ENCODE peak calls at places on chromosomes 6 and 20, in four cellular contexts. E is heart right ventricle; V is CD8-positive, alpha-beta T cell; N is tibial artery. D is an unnamed sample. For H3K36me3, the result is how much of the 10 kb centered on the place peaks cover.

GRCh38 chr6:138289739-138290138 is 71.4 kb upstream of the PBOV1 start:
- DNase-seq in E (peak), V (no peak), N (no peak), D (no peak)

GRCh38 chr6:107491059-107491609 is 1.2 kb downstream of the SOBP start:
- DNase-seq in E (peak), V (no peak), N (peak), D (no peak)

GRCh38 chr20:53939554-53940355 is 130.6 kb downstream of the BCAS1 start:
- DNase-seq in E (peak), V (peak), N (peak), D (peak)

GRCh38 chr6:111602481-111603404 is 2.9 kb downstream of the TRAF3IP2 start:
- DNase-seq in E (peak), V (no peak), N (peak), D (peak)

GRCh38 chr6:74651948-74652347 is 553.9 kb downstream of the COL12A1 start:
- DNase-seq in E (no peak), V (no peak), N (no peak), D (no peak)

GRCh38 chr6:9083108-9083507 is 647.8 kb upstream of the SLC35B3 start:
- DNase-seq in E (no peak), V (no peak), N (no peak), D (no peak)

GRCh38 chr20:13012886-13013285 is 4.1 kb downstream of the SPTLC3 start:
- DNase-seq in E (no peak), V (no peak), N (no peak), D (no peak)

GRCh38 chr20:60481051-60481741 is 523.0 kb downstream of the CDH26 start:
- DNase-seq in E (peak), V (no peak), N (no peak), D (no peak)

GRCh38 chr6:161584051-161584450 is 310.2 kb upstream of the AGPAT4 start:
- DNase-seq in E (no peak), V (no peak), N (no peak), D (no peak)

GRCh38 chr6:118748311-118749062 is 97.1 kb upstream of the CEP85L start:
- DNase-seq in E (peak), V (no peak), N (no peak), D (no peak)

GRCh38 chr6:9192405-9192909 is 757.1 kb upstream of the SLC35B3 start:
- DNase-seq in E (no peak), V (no peak), N (no peak), D (no peak)

GRCh38 chr6:113847435-113847834 is 9.7 kb upstream of the MARCKS start:
- DNase-seq in E (no peak), V (no peak), N (no peak), D (no peak)

GRCh38 chr20:13723015-13723414 is 61.7 kb downstream of the ESF1 start:
- DNase-seq in E (no peak), V (no peak), N (no peak), D (no peak)

GRCh38 chr6:163793584-163793983 is 379.1 kb downstream of the QKI start:
- DNase-seq in E (no peak), V (no peak), N (no peak), D (no peak)

GRCh38 chr20:62946918-62947317 is 5.6 kb upstream of the SLC17A9 start:
- DNase-seq in E (no peak), V (no peak), N (no peak), D (no peak)

GRCh38 chr20:62945771-62946339 is 6.7 kb upstream of the SLC17A9 start:
- DNase-seq in E (no peak), V (no peak), N (no peak), D (no peak)

GRCh38 chr20:62944184-62944583 is 6.2 kb downstream of the GID8 start:
- DNase-seq in E (no peak), V (no peak), N (no peak), D (no peak)

GRCh38 chr20:62943396-62943795 is 5.4 kb downstream of the GID8 start:
- DNase-seq in E (no peak), V (no peak), N (no peak), D (no peak)

DNA sequence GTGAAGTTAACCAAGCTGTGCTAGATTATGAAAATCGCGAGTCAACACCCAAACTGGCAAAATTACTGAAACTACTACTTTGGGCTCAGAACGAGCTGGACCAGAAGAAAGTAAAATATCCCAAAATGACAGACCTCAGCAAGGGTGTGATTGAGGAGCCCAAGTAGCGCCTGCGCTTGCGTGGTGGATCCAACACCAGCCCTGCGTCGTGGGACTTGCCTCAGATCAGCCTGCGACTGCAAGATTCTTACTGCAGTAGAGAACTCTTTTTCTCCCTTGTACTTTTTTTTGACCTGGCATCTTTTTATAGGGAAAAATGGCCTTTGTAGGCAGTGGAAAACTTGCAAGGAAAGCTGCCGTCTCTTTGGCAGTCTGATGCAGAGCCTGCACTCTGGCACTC is 6.8 kb downstream of the GID8 start:
- DNase-seq in E (no peak), V (no peak), N (no peak), D (no peak)
- H3K36me3 ChIP-seq in E (half or more), V (half or more), N (under half), D (half or more)

DNA sequence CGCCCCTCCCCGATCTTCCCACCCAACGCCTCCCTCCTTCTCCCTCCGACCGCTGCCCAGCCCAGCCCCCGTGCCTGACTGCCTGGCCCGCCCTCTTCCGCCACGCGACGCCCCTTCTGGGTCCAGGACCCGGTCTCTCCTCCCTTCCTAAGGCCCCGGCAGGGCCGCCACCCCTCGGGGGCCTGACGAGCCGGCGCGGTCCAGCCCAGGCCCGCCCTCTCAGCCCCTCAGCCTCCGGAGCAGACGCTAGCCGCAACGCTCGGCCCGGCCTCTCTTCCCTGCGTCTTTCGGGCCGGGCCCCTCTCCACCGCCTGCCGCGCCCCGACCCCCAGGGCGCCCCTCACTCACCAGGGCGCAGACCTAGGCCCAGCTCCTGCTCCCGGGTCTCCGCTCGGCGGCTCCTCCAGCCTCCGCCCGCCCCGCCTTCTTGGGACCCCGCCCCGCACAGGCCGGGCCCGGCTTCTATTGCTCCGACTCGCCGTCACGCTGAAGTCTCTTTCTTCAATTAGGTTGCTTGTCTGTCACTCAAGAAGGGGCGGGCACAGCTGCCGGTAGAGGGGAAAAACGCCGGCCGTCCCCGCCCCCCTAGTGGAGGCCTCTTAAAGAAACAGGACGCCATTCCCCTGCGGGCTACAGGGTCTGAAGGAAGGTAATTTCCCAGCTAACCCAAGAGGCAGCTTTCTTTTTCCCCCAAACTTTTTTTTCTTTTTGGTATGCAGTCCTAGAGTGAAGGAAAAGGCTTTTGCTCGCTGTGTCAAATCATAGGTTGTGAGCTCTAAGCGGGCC is at the start of gene ELMO2:
- DNase-seq in E (peak), V (peak), N (peak), D (peak)
- TF ChIP-seq CTCF in E (peak), V (no peak), N (peak), D (peak)

DNA sequence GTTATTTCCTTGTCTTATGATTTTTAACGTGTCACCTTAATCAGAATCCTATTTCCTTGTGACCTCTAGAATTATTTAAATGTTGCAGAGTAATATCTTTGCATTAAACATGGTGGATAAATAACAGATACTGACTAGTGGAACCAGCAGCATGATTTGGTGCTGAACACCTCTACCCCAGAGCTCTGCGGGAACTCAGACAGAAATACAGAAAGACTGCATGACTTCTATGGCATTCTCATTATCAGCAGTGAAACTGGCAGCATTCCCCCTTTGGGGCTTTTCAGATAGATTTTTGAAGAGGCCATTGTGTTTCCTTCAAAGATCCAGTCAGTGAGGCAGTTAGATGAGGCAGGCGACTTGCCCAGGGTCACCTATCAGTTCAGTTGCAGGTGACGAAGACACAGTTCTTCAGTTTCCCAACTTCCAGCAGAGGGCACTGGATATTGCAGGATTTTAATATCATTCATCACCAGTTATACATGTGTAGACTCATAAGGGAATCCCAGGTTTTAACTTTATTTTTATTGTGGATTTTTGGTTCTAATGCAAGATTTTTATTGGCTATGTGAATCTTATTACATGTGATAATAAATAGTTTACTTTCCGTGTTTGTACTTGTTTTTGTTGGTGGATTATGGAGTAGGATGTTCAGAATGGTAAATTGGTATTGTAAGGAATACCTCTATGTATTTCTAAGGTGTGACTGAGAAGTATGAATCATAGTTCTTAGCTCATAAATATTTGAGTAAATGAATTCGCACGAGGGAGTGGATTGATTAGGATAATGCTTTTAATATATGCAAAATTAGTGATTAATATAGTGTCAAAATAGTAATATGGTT is 81.3 kb downstream of the AFDN start:
- DNase-seq in E (no peak), V (no peak), N (no peak), D (no peak)
- H3K27ac ChIP-seq in E (no peak), V (no peak), N (no peak), D (no peak)

DNA sequence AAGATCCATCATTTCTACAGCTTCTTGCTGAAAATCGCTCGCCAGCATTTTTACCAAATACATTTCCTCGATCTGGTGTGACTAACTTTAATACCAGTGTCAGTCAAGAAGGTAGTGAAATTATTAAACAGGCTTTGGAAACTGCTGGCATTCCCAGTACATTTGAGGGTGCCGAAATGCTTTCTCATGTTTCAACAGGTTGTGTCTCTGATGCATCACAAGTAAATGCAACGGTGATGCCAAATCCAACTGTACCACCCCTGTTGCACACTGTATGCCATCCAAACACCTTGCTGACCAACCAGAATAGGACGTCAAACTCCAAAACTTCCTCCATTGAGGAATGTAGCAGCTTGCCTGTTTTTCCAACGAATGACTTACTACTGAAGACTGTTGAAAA is 64.4 kb upstream of the SMIM8 start:
- DNase-seq in E (no peak), V (no peak), N (no peak), D (no peak)
- H3K36me3 ChIP-seq in E (half or more), V (under half), N (under half), D (under half)